ENCODE peak calls at places on chromosomes 13 and 19, in seven cellular contexts. M, P, Y, L, Z, F and D are unnamed samples. For H3K4me1, the result is how much of the 10 kb centered on the place peaks cover.

GRCh38 chr13:90154311-90154960 is 1193.1 kb upstream of the MIR17HG start:
- DNase-seq in Z (no peak), L (no peak), M (no peak), P (no peak), Y (no peak), F (no peak), D (no peak)

GRCh38 chr13:91904005-91904404 is 505.6 kb downstream of the GPC5 start:
- DNase-seq in F (no peak), L (no peak), M (no peak), P (no peak), Z (no peak), Y (no peak), D (no peak)

GRCh38 chr13:60654405-60654804 is 257.4 kb downstream of the TDRD3 start:
- DNase-seq in Z (no peak), M (peak), P (peak), Y (no peak), F (no peak), L (no peak), D (peak)

GRCh38 chr13:75365724-75366173 is 116.2 kb downstream of the TBC1D4 start:
- DNase-seq in Y (no peak), M (no peak), P (no peak), F (no peak), Z (peak), L (peak), D (no peak)

GRCh38 chr19:1268392-1269064 is 604 bp upstream of the CIRBP start:
- DNase-seq in F (no peak), L (no peak), P (peak), M (no peak), Y (no peak), Z (no peak), D (no peak)

GRCh38 chr19:46678110-46678732 is 17.2 kb upstream of the DACT3 start:
- DNase-seq in M (peak), Y (no peak), F (no peak), P (no peak), Z (peak), L (no peak), D (no peak)

GRCh38 chr19:919157-920050 is 2.3 kb downstream of the KISS1R start:
- DNase-seq in F (peak), P (no peak), Y (no peak), L (no peak), Z (no peak), M (no peak), D (no peak)

GRCh38 chr13:105969761-105970160 is 565.7 kb downstream of the EFNB2 start:
- DNase-seq in F (no peak), M (no peak), L (no peak), Y (no peak), Z (no peak), P (no peak), D (no peak)

GRCh38 chr13:73794755-73795154 is 339.4 kb downstream of the KLF12 start:
- DNase-seq in L (no peak), Y (no peak), M (no peak), F (no peak), Z (no peak), P (no peak), D (no peak)

GRCh38 chr19:54871713-54872112 is 2.3 kb upstream of the FCAR start:
- DNase-seq in Z (no peak), F (no peak), P (no peak), M (no peak), L (no peak), Y (no peak), D (no peak)

GRCh38 chr13:37681295-37682032 is 82.9 kb upstream of the POSTN start:
- DNase-seq in Y (no peak), F (no peak), Z (no peak), M (no peak), P (no peak), L (peak), D (no peak)

GRCh38 chr13:89115307-89115706 is 1444.1 kb downstream of the SLITRK5 start:
- DNase-seq in M (no peak), P (no peak), Y (no peak), L (no peak), Z (no peak), F (no peak), D (no peak)

GRCh38 chr13:105518086-105518485 is 1017.4 kb downstream of the EFNB2 start:
- DNase-seq in M (no peak), P (no peak), Y (no peak), L (peak), Z (no peak), F (no peak), D (no peak)

GRCh38 chr13:48511621-48512232 is 21.2 kb downstream of the RCBTB2 start:
- DNase-seq in M (no peak), L (no peak), Z (no peak), F (no peak), P (no peak), Y (no peak), D (no peak)

GRCh38 chr13:79432086-79432485 is 26.0 kb upstream of the RBM26 start:
- DNase-seq in Z (no peak), P (no peak), Y (no peak), L (no peak), F (no peak), M (no peak), D (no peak)

GRCh38 chr19:17680235-17680722 is 7.9 kb downstream of the UNC13A start:
- DNase-seq in F (peak), L (peak), Y (peak), Z (peak), P (peak), M (peak), D (peak)

GRCh38 chr13:113633485-113633873 is 24.5 kb downstream of the ATP4B start:
- DNase-seq in P (no peak), Z (no peak), F (no peak), L (no peak), Y (no peak), M (no peak), D (no peak)

GRCh38 chr13:97460004-97460756 is 26.2 kb downstream of the RAP2A start:
- DNase-seq in M (no peak), Y (no peak), P (no peak), L (peak), F (no peak), Z (no peak), D (no peak)

GRCh38 chr13:35164324-35164932 is 222.4 kb downstream of the NBEA start:
- DNase-seq in L (peak), Z (peak), F (no peak), Y (no peak), P (no peak), M (no peak), D (no peak)

GRCh38 chr13:35724480-35724879 is 248.0 kb upstream of the MAB21L1 start:
- DNase-seq in Y (no peak), P (no peak), Z (no peak), M (no peak), L (no peak), F (no peak), D (no peak)

GRCh38 chr19:6776999-6777398 is 4.5 kb downstream of the VAV1 start:
- DNase-seq in M (no peak), Y (no peak), L (no peak), Z (no peak), F (no peak), P (no peak), D (no peak)

GRCh38 chr13:82674546-82674945 is 1207.7 kb downstream of the SLITRK1 start:
- DNase-seq in M (no peak), Y (no peak), L (no peak), Z (no peak), P (no peak), F (no peak), D (no peak)

GRCh38 chr19:11166281-11167142 is 10.9 kb upstream of the SPC24 start:
- DNase-seq in M (no peak), L (no peak), F (peak), Y (no peak), Z (no peak), P (peak), D (no peak)

GRCh38 chr19:19062454-19063182 is 1.2 kb upstream of the SLC25A42 start:
- DNase-seq in L (peak), F (peak), M (no peak), P (no peak), Z (peak), Y (no peak), D (no peak)

GRCh38 chr13:97142452-97142851 is 79.7 kb upstream of the MBNL2 start:
- DNase-seq in M (peak), L (no peak), F (peak), Y (no peak), Z (peak), P (no peak), D (peak)

GRCh38 chr13:108728370-108728769 is 99.0 kb downstream of the MYO16 start:
- DNase-seq in F (no peak), M (no peak), Z (no peak), Y (no peak), L (no peak), P (no peak), D (no peak)

GRCh38 chr19:46660008-46660517 is 919 bp downstream of the DACT3 start:
- DNase-seq in Y (peak), M (no peak), F (no peak), L (no peak), Z (no peak), P (peak), D (no peak)

GRCh38 chr19:31354919-31355318 is 5.7 kb upstream of the TSHZ3 start:
- DNase-seq in F (no peak), Y (no peak), M (no peak), P (no peak), L (no peak), Z (no peak), D (no peak)

GRCh38 chr13:97258801-97259200 is 36.7 kb downstream of the MBNL2 start:
- DNase-seq in M (no peak), Y (no peak), P (no peak), F (no peak), Z (no peak), L (peak), D (no peak)

GRCh38 chr13:26498524-26499208 is 58.8 kb upstream of the WASF3 start:
- DNase-seq in M (no peak), Y (no peak), P (no peak), F (no peak), Z (no peak), L (peak), D (no peak)

GRCh38 chr13:36919833-36920611 is at the start of gene SMAD9:
- DNase-seq in Y (peak), F (peak), P (peak), Z (peak), L (peak), M (peak), D (peak)

GRCh38 chr13:113152894-113153809 is 5.3 kb upstream of the PROZ start:
- DNase-seq in P (peak), F (peak), Z (no peak), L (no peak), Y (peak), M (peak), D (peak)

GRCh38 chr13:34300559-34300958 is 482.6 kb downstream of the RFC3 start:
- DNase-seq in Z (no peak), M (no peak), Y (no peak), F (no peak), P (no peak), L (no peak), D (no peak)

DNA sequence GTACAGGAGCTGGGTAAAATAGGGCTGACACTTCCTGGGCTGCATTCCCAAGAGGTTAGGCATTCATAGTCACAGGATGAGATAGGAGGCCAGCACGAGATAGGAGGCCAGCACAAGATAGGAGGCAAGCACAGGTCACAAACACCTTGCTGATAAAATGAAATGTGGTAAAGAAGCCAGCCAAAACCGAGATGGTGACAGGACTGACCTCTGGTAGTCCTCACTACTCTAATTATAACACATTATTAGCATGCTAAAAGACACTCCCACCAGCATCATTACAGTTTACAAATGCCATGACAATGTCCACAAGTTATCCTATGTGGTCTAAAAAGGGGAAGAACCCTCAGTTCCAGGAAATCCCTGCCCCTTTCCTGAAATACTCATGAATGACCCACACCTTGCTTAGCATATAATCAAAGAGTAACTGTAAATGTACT is 20.9 kb upstream of the IGSF23 start:
- DNase-seq in F (no peak), M (peak), Z (no peak), P (no peak), Y (no peak), L (no peak), D (no peak)
- H3K4me1 ChIP-seq in F (under half), M (under half), Z (half or more), P (under half), Y (under half), L (under half), D (under half)

GRCh38 chr13:94749162-94749561 is 36.8 kb upstream of the SOX21 start:
- DNase-seq in M (no peak), Z (no peak), L (no peak), P (no peak), F (no peak), Y (no peak), D (no peak)
- TF ChIP-seq POLR2A in M (no peak), Z (no peak), L (no peak), P (no peak), F (no peak), Y (no peak), D (no peak)

GRCh38 chr19:38013913-38014575 is 107.0 kb downstream of the SIPA1L3 start:
- DNase-seq in F (no peak), L (no peak), Z (no peak), M (no peak), P (no peak), Y (no peak), D (no peak)
- H3K27ac ChIP-seq in F (no peak), L (no peak), Z (no peak), M (no peak), P (no peak), Y (no peak), D (no peak)

DNA sequence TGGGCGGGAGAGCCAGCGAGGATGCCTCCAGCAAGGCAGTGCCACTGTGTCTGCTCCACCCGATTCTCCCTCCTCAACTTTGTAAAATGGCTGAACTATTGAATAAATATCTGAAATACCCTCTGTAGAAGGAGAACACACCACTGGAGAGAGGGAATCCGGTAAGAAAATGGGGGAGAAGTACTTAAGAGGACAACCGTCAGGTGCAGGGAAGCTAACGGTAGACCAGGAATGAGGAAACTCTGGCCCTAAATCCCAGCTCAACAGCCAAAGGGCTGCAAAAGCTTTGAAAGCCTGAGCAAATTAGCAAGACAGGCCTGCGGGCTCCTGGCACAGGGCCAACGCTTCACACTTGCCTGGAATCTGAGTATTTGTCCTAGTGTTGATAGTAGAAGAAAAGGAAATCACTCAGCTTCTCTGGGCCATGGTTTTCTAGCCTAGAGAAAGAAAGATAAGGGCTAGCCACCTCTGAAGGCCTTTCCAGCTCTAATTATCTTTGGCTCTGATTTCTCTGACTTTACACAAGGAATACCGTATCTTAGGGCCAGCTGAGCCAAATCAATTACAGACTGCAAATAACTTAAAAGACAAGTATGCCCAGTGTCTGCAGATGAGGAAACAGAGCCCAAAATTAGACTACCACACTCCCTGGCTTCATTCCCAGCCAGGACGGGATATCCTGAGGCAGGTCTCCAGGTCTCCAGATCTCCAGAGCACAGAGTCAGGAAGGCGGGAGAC is 69.7 kb downstream of the STK24 start:
- DNase-seq in Y (peak), L (no peak), P (no peak), M (peak), Z (no peak), F (peak), D (peak)
- H3K4me1 ChIP-seq in Y (under half), L (under half), P (under half), M (half or more), Z (under half), F (half or more), D (under half)

GRCh38 chr19:49850487-49851342 is at the start of gene PTOV1:
- DNase-seq in Y (peak), L (peak), F (peak), M (peak), P (peak), Z (peak), D (peak)
- TF ChIP-seq POLR2A in Y (peak), L (peak), F (peak), M (peak), P (peak), Z (peak), D (peak)

GRCh38 chr19:13765395-13766094 is 1.2 kb downstream of the MRI1 start:
- DNase-seq in L (no peak), Z (no peak), M (no peak), Y (no peak), P (no peak), F (no peak), D (no peak)
- H3K27ac ChIP-seq in L (peak), Z (peak), M (peak), Y (peak), P (peak), F (no peak), D (peak)

GRCh38 chr13:111506621-111507020 is 186.2 kb downstream of the TEX29 start:
- DNase-seq in Z (no peak), P (no peak), Y (no peak), M (no peak), L (no peak), F (peak), D (no peak)

GRCh38 chr13:111508902-111509509 is 188.6 kb downstream of the TEX29 start:
- DNase-seq in M (no peak), Y (no peak), L (no peak), P (no peak), F (no peak), Z (no peak), D (peak)

GRCh38 chr13:111510502-111511218 is 190.2 kb downstream of the TEX29 start:
- DNase-seq in Y (no peak), Z (no peak), M (no peak), L (no peak), F (no peak), P (no peak), D (peak)

GRCh38 chr13:111506131-111506530 is 185.7 kb downstream of the TEX29 start:
- DNase-seq in Y (no peak), L (no peak), P (no peak), Z (no peak), M (no peak), F (no peak), D (peak)

GRCh38 chr13:111508164-111508870 is 187.9 kb downstream of the TEX29 start:
- DNase-seq in L (no peak), F (no peak), M (no peak), Y (no peak), P (no peak), Z (no peak), D (peak)
- H3K4me1 ChIP-seq in L (under half), F (under half), M (under half), Y (under half), P (under half), Z (under half), D (under half)

DNA sequence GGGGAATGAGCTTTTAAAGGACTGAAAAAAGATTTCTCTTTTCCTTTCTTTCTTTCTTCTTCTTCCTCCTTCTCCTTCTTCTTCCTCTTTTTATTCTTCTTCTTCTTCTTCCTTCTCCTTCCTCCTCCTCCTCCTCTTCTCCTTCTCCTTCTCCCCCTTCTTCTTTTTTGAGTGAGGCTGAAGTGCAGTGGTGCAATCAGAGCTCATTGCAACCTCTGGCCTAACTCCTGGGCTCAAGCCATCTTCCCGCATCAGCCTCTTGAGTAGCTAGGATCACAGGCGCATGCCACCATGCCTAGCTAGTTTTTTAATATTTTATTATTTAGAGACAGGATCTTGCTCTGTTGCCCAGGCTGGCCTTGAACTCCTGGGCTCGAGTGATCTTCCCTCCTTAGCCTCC is 120.9 kb upstream of the KL start:
- DNase-seq in Y (no peak), P (no peak), F (no peak), Z (no peak), L (no peak), M (no peak), D (no peak)
- TF ChIP-seq POLR2A in Y (no peak), P (no peak), F (no peak), Z (no peak), L (no peak), M (no peak), D (no peak)

DNA sequence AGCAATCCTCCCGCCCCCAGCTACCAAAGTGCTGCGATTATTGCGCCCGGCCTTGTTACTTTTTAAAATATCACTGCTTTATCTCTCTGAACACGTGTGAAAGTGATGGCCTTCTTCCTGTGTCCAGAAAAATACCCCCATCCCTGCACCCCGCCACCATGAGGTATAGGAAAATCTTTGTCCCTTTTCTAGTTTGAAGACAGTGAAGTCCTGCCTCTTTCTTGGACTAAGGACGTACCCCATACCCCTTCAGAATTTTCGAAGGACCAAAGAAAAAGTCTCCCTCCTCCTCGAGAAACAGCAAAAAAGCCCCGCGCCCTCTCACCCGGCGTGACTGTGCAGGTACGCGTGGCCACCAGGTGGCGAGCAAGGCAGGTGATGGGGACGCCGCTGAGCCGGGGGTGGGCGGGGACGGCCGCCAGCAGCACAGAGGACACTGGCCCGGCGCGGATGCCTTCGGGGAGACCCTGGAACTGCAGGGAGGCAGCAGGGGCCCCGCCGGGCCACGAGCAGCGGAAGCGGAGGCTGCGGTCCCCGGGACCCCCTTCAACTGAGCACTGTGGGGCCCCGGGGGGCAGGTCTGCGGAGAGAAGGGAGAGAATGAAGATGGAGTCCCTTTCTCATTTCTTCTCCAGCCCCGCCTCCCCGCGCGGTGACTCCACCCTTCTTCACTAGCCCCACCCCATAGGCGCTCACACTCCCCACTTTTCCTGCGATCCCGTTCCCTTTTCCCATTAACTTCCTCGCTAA is 3.2 kb downstream of the VSIG10L start:
- DNase-seq in P (peak), Y (peak), M (peak), Z (peak), F (peak), L (peak), D (peak)
- H3K27ac ChIP-seq in P (peak), Y (no peak), M (no peak), Z (peak), F (no peak), L (no peak), D (peak)

GRCh38 chr13:49783865-49784264 is 8.6 kb downstream of the KPNA3 start:
- DNase-seq in M (no peak), L (no peak), F (no peak), Y (no peak), Z (no peak), P (no peak), D (no peak)
- H3K4me1 ChIP-seq in M (under half), L (under half), F (under half), Y (under half), Z (under half), P (under half), D (under half)